ENCODE peak calls at places on chromosomes 5 and 9, in nine cellular contexts. W, N, P, A, U, E, F, X and V are unnamed samples.

GRCh38 chr5:151663617-151664322 is 22.9 kb downstream of the SPARC start:
- DNase-seq in F (no peak), N (no peak), W (no peak), P (no peak), X (no peak), E (no peak), A (no peak), U (no peak), V (peak; percentile 55)

GRCh38 chr9:119836036-119836435 is 466.8 kb upstream of the BRINP1 start:
- DNase-seq in X (no peak), F (no peak), N (no peak), U (no peak), W (no peak), P (no peak), E (no peak), A (no peak), V (no peak)

GRCh38 chr9:16725066-16725465 is 145.4 kb downstream of the BNC2 start:
- DNase-seq in E (no peak), A (no peak), U (no peak), W (no peak), X (no peak), P (no peak), F (no peak), N (no peak), V (no peak)

GRCh38 chr9:124088476-124088837 is 76.9 kb downstream of the LHX2 start:
- DNase-seq in X (no peak), N (no peak), A (no peak), W (no peak), E (peak; percentile 17), P (no peak), U (no peak), F (no peak), V (no peak)

GRCh38 chr5:141747152-141747640 is 65.2 kb upstream of the ARAP3 start:
- DNase-seq in W (peak; percentile 35), N (no peak), F (peak; percentile 43), X (peak; percentile 67), U (no peak), P (peak; percentile 88), E (peak; percentile 87), A (no peak), V (peak; percentile 31)

GRCh38 chr5:175356428-175356827 is 87.6 kb downstream of the DRD1 start:
- DNase-seq in X (no peak), E (no peak), A (no peak), P (no peak), U (no peak), N (no peak), W (no peak), F (no peak), V (no peak)

GRCh38 chr5:77024490-77024889 is 5.7 kb upstream of the AGGF1 start:
- DNase-seq in P (no peak), A (no peak), U (no peak), W (no peak), X (no peak), E (no peak), F (no peak), N (no peak), V (no peak)

GRCh38 chr5:79636981-79637733 is 24.9 kb downstream of the TENT2 start:
- DNase-seq in N (no peak), X (no peak), W (no peak), A (no peak), E (no peak), U (no peak), F (peak; percentile 78), P (no peak), V (no peak)

GRCh38 chr9:68715181-68715456 is 10.1 kb downstream of the PIP5K1B start:
- DNase-seq in E (no peak), X (no peak), W (no peak), N (no peak), F (no peak), A (no peak), P (no peak), U (no peak), V (no peak)

GRCh38 chr5:1281038-1281882 is 13.6 kb downstream of the TERT start:
- DNase-seq in E (peak; percentile 42), U (no peak), W (no peak), A (no peak), F (no peak), P (no peak), N (no peak), X (peak; percentile 8), V (no peak)

GRCh38 chr5:138065102-138065501 is 18.7 kb upstream of the WNT8A start:
- DNase-seq in W (no peak), A (no peak), F (no peak), P (no peak), X (no peak), E (no peak), U (no peak), N (no peak), V (no peak)